ENCODE peak calls at places on chromosomes 12 and 14, in six cellular contexts. Q is cardiac fibroblast, Z is keratinocyte, H is H54, A is ovary, V is fibroblast of gingiva. S is an unnamed sample.

GRCh38 chr14:73949752-73950734 is at the start of the genes COQ6 and FAM161B:
- DNase-seq in V (peak; percentile 94), A (peak; percentile 92), H (peak; percentile 78), Q (peak; percentile 97), Z (peak; percentile 26), S (peak; percentile 94)

GRCh38 chr14:72715215-72715909 is 178.5 kb downstream of the DPF3 start:
- DNase-seq in V (no peak), A (peak; percentile 27), Z (no peak), H (no peak), Q (peak; percentile 29), S (no peak)

GRCh38 chr14:55803506-55804197 is 223.6 kb downstream of the KTN1 start:
- DNase-seq in Q (peak; percentile 61), A (no peak), H (no peak), Z (no peak), V (no peak), S (peak; percentile 50)

GRCh38 chr14:66380143-66380542 is 106.0 kb upstream of the CCDC196 start:
- DNase-seq in V (no peak), Q (peak; percentile 23), Z (no peak), H (no peak), A (peak; percentile 45), S (peak; percentile 2)

GRCh38 chr12:79008591-79008990 is 144.0 kb downstream of the SYT1 start:
- DNase-seq in Q (no peak), H (no peak), A (no peak), Z (no peak), V (no peak), S (no peak)

GRCh38 chr12:128761305-128761880 is 62.4 kb downstream of the SLC15A4 start:
- DNase-seq in A (no peak), V (no peak), Z (no peak), Q (no peak), H (no peak), S (no peak)

GRCh38 chr12:69649529-69649928 is 38.8 kb upstream of the LRRC10 start:
- DNase-seq in A (no peak), V (no peak), Q (peak; percentile 6), Z (no peak), H (no peak), S (no peak)

GRCh38 chr12:69131073-69131472 is 108.3 kb upstream of the CPSF6 start:
- DNase-seq in A (no peak), Q (no peak), H (no peak), Z (no peak), V (no peak), S (no peak)

GRCh38 chr12:52796839-52797528 is 1.1 kb upstream of the KRT3 start:
- DNase-seq in A (no peak), V (no peak), Q (no peak), H (no peak), Z (no peak), S (no peak)

GRCh38 chr14:93619176-93619793 is 169.0 kb downstream of the PRIMA1 start:
- DNase-seq in H (peak; percentile 4), A (no peak), Z (no peak), V (peak; percentile 20), Q (peak; percentile 58), S (peak; percentile 23)

GRCh38 chr14:69663322-69663686 is 51.9 kb downstream of the SUSD6 start:
- DNase-seq in Q (peak; percentile 32), H (no peak), V (no peak), Z (no peak), A (no peak), S (no peak)

GRCh38 chr12:13530966-13531365 is 334.4 kb downstream of the EMP1 start:
- DNase-seq in Q (no peak), V (no peak), H (no peak), Z (no peak), A (no peak), S (no peak)

GRCh38 chr14:105418269-105419054 is 1.2 kb upstream of the MTA1 start:
- DNase-seq in A (no peak), H (no peak), V (no peak), Z (no peak), Q (no peak), S (no peak)

GRCh38 chr14:65704412-65704811 is 291.9 kb downstream of the FUT8 start:
- DNase-seq in V (peak; percentile 36), Z (no peak), H (no peak), Q (peak; percentile 56), A (no peak), S (peak; percentile 79)

GRCh38 chr14:104435147-104436046 is 144.2 kb upstream of the C14orf180 start:
- DNase-seq in A (no peak), Z (no peak), Q (no peak), V (no peak), H (no peak), S (no peak)